ENCODE peak calls at places on chromosomes 12 and 14, in four cellular contexts. One of them, this sample, is unnamed. For H3K9me3, the result is how much of the 10 kb centered on the place peaks cover.

GRCh38 chr12:51323317-51323960 is 535 bp downstream of the BIN2 start:
- DNase-seq in HCT116: no peak
- DNase-seq in tibial nerve: no peak
- DNase-seq in heart left ventricle: no peak
- DNase-seq in this sample: no peak

GRCh38 chr12:10661338-10661737 is 12.5 kb downstream of the STYK1 start:
- DNase-seq in HCT116: no peak
- DNase-seq in tibial nerve: no peak
- DNase-seq in heart left ventricle: no peak
- DNase-seq in this sample: no peak

GRCh38 chr12:6074979-6075585 is 49.4 kb downstream of the VWF start:
- DNase-seq in HCT116: no peak
- DNase-seq in tibial nerve: no peak
- DNase-seq in heart left ventricle: no peak
- DNase-seq in this sample: peak

GRCh38 chr14:65237023-65237814 is 134.9 kb upstream of the MAX start:
- DNase-seq in HCT116: no peak
- DNase-seq in tibial nerve: no peak
- DNase-seq in heart left ventricle: no peak
- DNase-seq in this sample: no peak

GRCh38 chr12:56431850-56432249 is 17.4 kb downstream of the TIMELESS start:
- DNase-seq in HCT116: no peak
- DNase-seq in tibial nerve: no peak
- DNase-seq in heart left ventricle: no peak
- DNase-seq in this sample: no peak

GRCh38 chr12:119069029-119069731 is 87.8 kb downstream of the SRRM4 start:
- DNase-seq in HCT116: no peak
- DNase-seq in tibial nerve: no peak
- DNase-seq in heart left ventricle: no peak
- DNase-seq in this sample: no peak

GRCh38 chr12:113461666-113462065 is 10.0 kb downstream of the LHX5 start:
- DNase-seq in HCT116: peak
- DNase-seq in tibial nerve: no peak
- DNase-seq in heart left ventricle: no peak
- DNase-seq in this sample: no peak

GRCh38 chr12:26034371-26035142 is 76.1 kb downstream of the RASSF8 start:
- DNase-seq in HCT116: no peak
- DNase-seq in tibial nerve: no peak
- DNase-seq in heart left ventricle: no peak
- DNase-seq in this sample: no peak

GRCh38 chr12:43856932-43857331 is 21.1 kb downstream of the TMEM117 start:
- DNase-seq in HCT116: no peak
- DNase-seq in tibial nerve: no peak
- DNase-seq in heart left ventricle: no peak
- DNase-seq in this sample: no peak

GRCh38 chr14:74886001-74886400 is 4.3 kb downstream of the DLST start:
- DNase-seq in HCT116: no peak
- DNase-seq in tibial nerve: no peak
- DNase-seq in heart left ventricle: no peak
- DNase-seq in this sample: no peak

DNA sequence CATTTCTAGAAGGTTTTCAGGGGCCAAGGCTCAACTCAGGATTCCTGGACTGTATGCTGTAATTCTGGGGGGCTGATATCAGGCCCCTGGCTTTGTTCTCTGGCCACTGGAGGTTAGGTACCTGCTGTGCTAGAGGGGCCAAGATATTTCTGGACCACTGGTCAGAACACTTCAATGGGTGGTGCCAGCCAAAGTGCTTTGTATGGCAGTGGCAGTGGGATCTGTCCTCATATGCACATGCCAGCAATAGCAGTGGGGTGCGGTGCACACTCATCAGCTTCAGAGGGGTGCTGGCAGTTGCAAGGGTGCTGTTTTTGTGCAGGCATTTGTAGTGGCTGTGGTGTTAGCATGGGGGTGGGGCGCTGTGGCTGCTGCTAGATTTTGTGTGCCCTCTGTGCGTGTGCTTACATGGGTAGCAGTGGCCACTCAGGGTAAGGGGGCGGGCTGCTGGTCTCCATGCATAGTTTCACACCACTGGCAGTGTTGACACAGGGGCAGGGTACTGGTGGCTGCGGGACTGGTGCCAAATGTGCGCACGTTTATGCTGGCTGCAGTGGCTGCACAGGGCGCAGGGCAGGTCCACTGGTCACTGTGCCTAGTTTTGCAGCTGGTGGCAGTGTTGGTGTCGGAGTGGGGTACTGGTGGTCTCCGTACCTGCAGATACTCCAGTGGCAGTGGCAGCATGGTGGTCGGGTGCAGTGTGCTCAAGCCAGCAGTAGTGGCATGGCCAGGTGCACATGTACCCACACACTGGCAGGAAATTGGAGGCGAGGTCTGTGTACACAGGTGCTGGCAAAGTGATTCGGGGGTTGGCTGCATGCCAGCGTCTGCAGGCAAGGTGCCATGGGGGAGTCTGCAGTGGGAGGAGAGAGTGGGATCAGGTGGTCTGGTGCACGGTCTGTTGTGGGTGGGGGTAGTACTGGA is 12.6 kb downstream of the NOPCHAP1 start:
- DNase-seq in HCT116: no peak
- DNase-seq in tibial nerve: no peak
- DNase-seq in heart left ventricle: no peak
- DNase-seq in this sample: no peak
- H3K9me3 ChIP-seq in HCT116: under half
- H3K9me3 ChIP-seq in tibial nerve: under half
- H3K9me3 ChIP-seq in heart left ventricle: under half
- H3K9me3 ChIP-seq in this sample: under half

DNA sequence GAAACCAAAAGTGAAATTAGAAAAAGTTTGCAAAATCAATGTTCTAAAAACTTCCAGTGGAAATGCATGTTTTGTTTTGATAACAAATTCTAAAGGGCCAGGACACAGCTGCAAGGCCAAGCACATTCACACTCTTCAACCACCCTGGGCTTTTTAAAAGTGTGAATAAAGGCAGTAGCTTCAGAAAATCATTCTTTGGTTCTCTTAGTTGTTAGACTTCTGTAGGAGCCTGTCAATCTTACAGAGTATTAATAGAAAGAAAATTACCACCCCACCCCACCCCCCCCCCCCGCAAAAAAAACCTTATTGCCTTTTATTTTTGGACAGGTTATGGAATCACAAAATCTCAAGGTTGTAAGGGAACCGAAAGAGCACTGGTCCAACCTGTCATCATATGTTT is 105.2 kb upstream of the EGLN3 start:
- DNase-seq in HCT116: no peak
- DNase-seq in tibial nerve: no peak
- DNase-seq in heart left ventricle: no peak
- DNase-seq in this sample: no peak
- H3K4me3 ChIP-seq in HCT116: no peak
- H3K4me3 ChIP-seq in tibial nerve: no peak
- H3K4me3 ChIP-seq in heart left ventricle: no peak
- H3K4me3 ChIP-seq in this sample: no peak

GRCh38 chr14:106508216-106508615 is 981.8 kb downstream of the TMEM121 start:
- DNase-seq in HCT116: no peak
- DNase-seq in tibial nerve: no peak
- DNase-seq in heart left ventricle: no peak
- DNase-seq in this sample: no peak
- H3K9me3 ChIP-seq in HCT116: under half
- H3K9me3 ChIP-seq in tibial nerve: under half
- H3K9me3 ChIP-seq in heart left ventricle: under half
- H3K9me3 ChIP-seq in this sample: under half

GRCh38 chr12:64387201-64387816 is 3.2 kb downstream of the C12orf56 start:
- DNase-seq in HCT116: no peak
- DNase-seq in tibial nerve: no peak
- DNase-seq in heart left ventricle: no peak
- DNase-seq in this sample: no peak

GRCh38 chr12:64383675-64384074 is 6.9 kb downstream of the C12orf56 start:
- DNase-seq in HCT116: no peak
- DNase-seq in tibial nerve: no peak
- DNase-seq in heart left ventricle: no peak
- DNase-seq in this sample: no peak

GRCh38 chr12:64389154-64389553 is 1.4 kb downstream of the C12orf56 start:
- DNase-seq in HCT116: no peak
- DNase-seq in tibial nerve: no peak
- DNase-seq in heart left ventricle: no peak
- DNase-seq in this sample: no peak

GRCh38 chr12:64385468-64385867 is 5.1 kb downstream of the C12orf56 start:
- DNase-seq in HCT116: peak
- DNase-seq in tibial nerve: no peak
- DNase-seq in heart left ventricle: no peak
- DNase-seq in this sample: no peak

DNA sequence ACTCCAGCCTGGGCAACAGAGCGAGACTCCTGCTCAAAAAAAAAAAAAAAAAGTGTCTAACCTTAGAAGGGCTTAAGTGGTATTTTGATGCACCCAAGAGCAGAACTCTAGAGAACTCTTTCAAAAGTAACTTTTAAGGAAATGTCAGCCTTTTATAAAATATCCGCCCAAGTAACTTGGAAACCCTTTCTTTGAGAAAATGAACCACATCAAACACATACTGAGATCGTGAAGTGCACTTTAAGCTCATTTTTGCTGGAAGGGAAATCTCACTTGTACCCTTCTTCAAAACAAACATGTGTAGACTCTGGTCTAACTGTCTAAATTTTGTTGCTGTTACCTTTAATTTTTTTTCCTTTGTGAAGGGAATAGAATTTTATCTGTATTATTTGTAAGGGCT is 5.5 kb downstream of the C12orf56 start:
- DNase-seq in HCT116: no peak
- DNase-seq in tibial nerve: no peak
- DNase-seq in heart left ventricle: no peak
- DNase-seq in this sample: no peak
- H3K4me3 ChIP-seq in HCT116: no peak
- H3K4me3 ChIP-seq in tibial nerve: no peak
- H3K4me3 ChIP-seq in heart left ventricle: no peak
- H3K4me3 ChIP-seq in this sample: no peak

GRCh38 chr12:28369483-28369882 is 179.2 kb downstream of the CCDC91 start:
- DNase-seq in HCT116: no peak
- DNase-seq in tibial nerve: no peak
- DNase-seq in heart left ventricle: no peak
- DNase-seq in this sample: no peak
- H3K9me3 ChIP-seq in HCT116: under half
- H3K9me3 ChIP-seq in tibial nerve: under half
- H3K9me3 ChIP-seq in heart left ventricle: under half
- H3K9me3 ChIP-seq in this sample: under half

GRCh38 chr14:61933021-61933420 is 170.8 kb downstream of the SNAPC1 start:
- DNase-seq in HCT116: no peak
- DNase-seq in tibial nerve: no peak
- DNase-seq in heart left ventricle: no peak
- DNase-seq in this sample: no peak
- H3K4me3 ChIP-seq in HCT116: no peak
- H3K4me3 ChIP-seq in tibial nerve: no peak
- H3K4me3 ChIP-seq in heart left ventricle: no peak
- H3K4me3 ChIP-seq in this sample: no peak

GRCh38 chr12:34356233-34356987 is 334.1 kb downstream of the ALG10 start:
- DNase-seq in HCT116: no peak
- DNase-seq in tibial nerve: no peak
- DNase-seq in heart left ventricle: no peak
- DNase-seq in this sample: no peak

GRCh38 chr12:34357791-34358190 is 335.5 kb downstream of the ALG10 start:
- DNase-seq in HCT116: no peak
- DNase-seq in tibial nerve: no peak
- DNase-seq in heart left ventricle: no peak
- DNase-seq in this sample: no peak

GRCh38 chr12:34361721-34362316 is 339.5 kb downstream of the ALG10 start:
- DNase-seq in HCT116: no peak
- DNase-seq in tibial nerve: no peak
- DNase-seq in heart left ventricle: no peak
- DNase-seq in this sample: no peak

GRCh38 chr12:34354239-34355200 is 332.2 kb downstream of the ALG10 start:
- DNase-seq in HCT116: no peak
- DNase-seq in tibial nerve: no peak
- DNase-seq in heart left ventricle: no peak
- DNase-seq in this sample: no peak

GRCh38 chr12:34358198-34358597 is 335.9 kb downstream of the ALG10 start:
- DNase-seq in HCT116: no peak
- DNase-seq in tibial nerve: no peak
- DNase-seq in heart left ventricle: no peak
- DNase-seq in this sample: no peak
- H3K9me3 ChIP-seq in HCT116: under half
- H3K9me3 ChIP-seq in tibial nerve: under half
- H3K9me3 ChIP-seq in heart left ventricle: under half
- H3K9me3 ChIP-seq in this sample: under half

DNA sequence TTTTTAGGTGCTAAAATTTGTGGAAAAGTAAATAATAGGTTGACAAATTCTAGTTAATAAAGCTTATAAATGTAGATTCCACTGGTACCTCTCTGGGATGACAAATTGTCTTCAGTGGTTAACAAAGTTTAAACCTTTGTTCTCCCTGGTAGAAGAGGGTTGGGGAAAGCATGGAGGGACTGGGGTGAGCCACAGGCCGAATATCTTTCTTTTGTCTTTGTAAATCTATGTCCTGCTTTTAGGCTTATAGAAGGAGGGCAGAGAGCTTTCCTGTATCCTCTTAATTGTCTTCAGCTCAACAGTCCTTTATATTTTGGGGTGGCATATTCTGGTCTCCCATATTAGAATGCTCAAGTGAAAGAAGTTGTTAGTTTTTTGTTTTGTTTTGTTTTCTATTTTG is 142.2 kb upstream of the CNOT2 start:
- DNase-seq in HCT116: no peak
- DNase-seq in tibial nerve: no peak
- DNase-seq in heart left ventricle: no peak
- DNase-seq in this sample: no peak
- H3K4me3 ChIP-seq in HCT116: no peak
- H3K4me3 ChIP-seq in tibial nerve: no peak
- H3K4me3 ChIP-seq in heart left ventricle: no peak
- H3K4me3 ChIP-seq in this sample: no peak

DNA sequence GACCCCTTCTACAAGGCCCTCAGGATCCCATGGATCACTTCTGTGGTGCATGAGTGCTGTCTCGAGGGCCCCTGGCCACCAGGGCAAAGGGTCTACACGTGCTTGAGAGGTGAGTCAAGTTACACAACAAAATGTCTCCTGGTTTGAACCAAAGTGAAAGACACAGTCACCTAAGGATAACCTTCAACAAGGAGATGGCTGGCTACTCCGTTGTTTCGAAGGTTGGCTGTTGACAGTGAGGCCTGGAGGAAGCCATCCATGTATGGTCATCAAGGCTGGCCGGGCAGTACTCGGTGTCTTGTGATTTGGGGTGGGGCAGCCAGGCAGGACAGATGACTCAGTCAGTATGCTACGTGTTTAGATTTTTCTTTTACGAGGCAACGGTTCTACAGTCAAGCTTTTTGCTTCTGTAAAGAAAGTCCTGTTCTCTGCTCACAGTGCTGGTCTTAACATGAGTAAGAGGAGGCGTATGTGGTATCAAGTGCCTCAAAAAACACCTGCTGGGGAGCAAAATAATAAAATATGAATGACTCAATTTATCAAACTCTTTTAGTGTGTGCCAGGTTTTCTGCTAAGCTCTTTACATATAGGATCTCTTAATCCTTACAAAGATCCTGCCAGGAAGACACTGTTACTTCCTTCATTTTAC is 18.0 kb upstream of the NT5DC3 start:
- DNase-seq in HCT116: peak
- DNase-seq in tibial nerve: no peak
- DNase-seq in heart left ventricle: peak
- DNase-seq in this sample: peak
- H3K9me3 ChIP-seq in HCT116: under half
- H3K9me3 ChIP-seq in tibial nerve: under half
- H3K9me3 ChIP-seq in heart left ventricle: under half
- H3K9me3 ChIP-seq in this sample: under half

This sample was measured in right cardiac atrium.